ENCODE peak calls at places on chromosomes 7 and 10, in six cellular contexts. One of them, this sample, is unnamed.
A peak's percentile ranks its signal among the peaks of the same experiment; 100 is the strongest.

GRCh38 chr7:44587843-44588711 is 6.0 kb upstream of the TMED4 start:
- DNase-seq in foreskin keratinocyte: peak; percentile 60
- DNase-seq in Peyer's patch: peak; percentile 63
- DNase-seq in thyroid gland: peak; percentile 59
- DNase-seq in A549: peak; percentile 61
- DNase-seq in left ventricle myocardium inferior: no peak
- DNase-seq in this sample: peak; percentile 34

GRCh38 chr10:129942391-129942790 is 21.7 kb downstream of the EBF3 start:
- DNase-seq in foreskin keratinocyte: no peak
- DNase-seq in thyroid gland: no peak
- DNase-seq in A549: no peak
- DNase-seq in Peyer's patch: no peak
- DNase-seq in left ventricle myocardium inferior: peak; percentile 6
- DNase-seq in this sample: no peak

GRCh38 chr10:13630231-13630630 is 43.5 kb downstream of the PRPF18 start:
- DNase-seq in Peyer's patch: no peak
- DNase-seq in foreskin keratinocyte: no peak
- DNase-seq in A549: no peak
- DNase-seq in left ventricle myocardium inferior: no peak
- DNase-seq in thyroid gland: no peak
- DNase-seq in this sample: no peak

GRCh38 chr10:306007-306406 is 170.8 kb downstream of the ZMYND11 start:
- DNase-seq in foreskin keratinocyte: no peak
- DNase-seq in thyroid gland: no peak
- DNase-seq in A549: no peak
- DNase-seq in Peyer's patch: no peak
- DNase-seq in left ventricle myocardium inferior: no peak
- DNase-seq in this sample: no peak

GRCh38 chr10:14009315-14010082 is 321.2 kb downstream of the FRMD4A start:
- DNase-seq in Peyer's patch: peak; percentile 58
- DNase-seq in foreskin keratinocyte: no peak
- DNase-seq in thyroid gland: no peak
- DNase-seq in A549: no peak
- DNase-seq in left ventricle myocardium inferior: no peak
- DNase-seq in this sample: peak; percentile 27

GRCh38 chr7:116122972-116123595 is 87.3 kb upstream of the TES start:
- DNase-seq in A549: peak; percentile 66
- DNase-seq in left ventricle myocardium inferior: no peak
- DNase-seq in Peyer's patch: no peak
- DNase-seq in thyroid gland: peak; percentile 36
- DNase-seq in foreskin keratinocyte: no peak
- DNase-seq in this sample: no peak

GRCh38 chr7:76011437-76011836 is 17.0 kb upstream of the TMEM120A start:
- DNase-seq in left ventricle myocardium inferior: peak; percentile 76
- DNase-seq in thyroid gland: no peak
- DNase-seq in foreskin keratinocyte: no peak
- DNase-seq in Peyer's patch: no peak
- DNase-seq in A549: no peak
- DNase-seq in this sample: no peak

GRCh38 chr10:107728807-107729206 is 564.3 kb upstream of the SORCS1 start:
- DNase-seq in foreskin keratinocyte: no peak
- DNase-seq in A549: no peak
- DNase-seq in left ventricle myocardium inferior: no peak
- DNase-seq in thyroid gland: no peak
- DNase-seq in Peyer's patch: no peak
- DNase-seq in this sample: no peak

GRCh38 chr7:38840736-38841460 is 68.1 kb downstream of the VPS41 start:
- DNase-seq in A549: no peak
- DNase-seq in thyroid gland: no peak
- DNase-seq in Peyer's patch: no peak
- DNase-seq in left ventricle myocardium inferior: no peak
- DNase-seq in foreskin keratinocyte: peak; percentile 50
- DNase-seq in this sample: no peak

GRCh38 chr10:13924020-13924725 is 337.4 kb downstream of the PRPF18 start:
- DNase-seq in A549: no peak
- DNase-seq in foreskin keratinocyte: peak; percentile 72
- DNase-seq in thyroid gland: no peak
- DNase-seq in Peyer's patch: no peak
- DNase-seq in left ventricle myocardium inferior: no peak
- DNase-seq in this sample: no peak

GRCh38 chr7:80646088-80646961 is 7.9 kb downstream of the CD36 start:
- DNase-seq in A549: no peak
- DNase-seq in left ventricle myocardium inferior: no peak
- DNase-seq in Peyer's patch: no peak
- DNase-seq in thyroid gland: no peak
- DNase-seq in foreskin keratinocyte: no peak
- DNase-seq in this sample: no peak

GRCh38 chr10:5632430-5632829 is 34.0 kb downstream of the ASB13 start:
- DNase-seq in Peyer's patch: no peak
- DNase-seq in thyroid gland: peak; percentile 60
- DNase-seq in foreskin keratinocyte: peak; percentile 56
- DNase-seq in left ventricle myocardium inferior: no peak
- DNase-seq in A549: peak; percentile 65
- DNase-seq in this sample: no peak

GRCh38 chr7:94250984-94251383 is 143.7 kb upstream of the COL1A2 start:
- DNase-seq in left ventricle myocardium inferior: no peak
- DNase-seq in thyroid gland: peak; percentile 1
- DNase-seq in A549: no peak
- DNase-seq in Peyer's patch: no peak
- DNase-seq in foreskin keratinocyte: no peak
- DNase-seq in this sample: no peak

GRCh38 chr10:7666253-7667023 is at the start of gene ITIH5:
- DNase-seq in thyroid gland: peak; percentile 33
- DNase-seq in foreskin keratinocyte: no peak
- DNase-seq in Peyer's patch: no peak
- DNase-seq in A549: no peak
- DNase-seq in left ventricle myocardium inferior: peak; percentile 24
- DNase-seq in this sample: no peak

GRCh38 chr7:87600130-87601124 is at the start of gene ABCB1:
- DNase-seq in Peyer's patch: peak; percentile 67
- DNase-seq in left ventricle myocardium inferior: peak; percentile 33
- DNase-seq in foreskin keratinocyte: peak; percentile 41
- DNase-seq in A549: peak; percentile 9
- DNase-seq in thyroid gland: peak; percentile 41
- DNase-seq in this sample: peak; percentile 38

GRCh38 chr7:76280408-76280807 is 22.1 kb upstream of the HSPB1 start:
- DNase-seq in left ventricle myocardium inferior: no peak
- DNase-seq in thyroid gland: no peak
- DNase-seq in foreskin keratinocyte: no peak
- DNase-seq in Peyer's patch: no peak
- DNase-seq in A549: no peak
- DNase-seq in this sample: no peak

GRCh38 chr10:132865236-132865635 is 77.1 kb downstream of the CFAP46 start:
- DNase-seq in A549: no peak
- DNase-seq in left ventricle myocardium inferior: peak; percentile 7
- DNase-seq in thyroid gland: no peak
- DNase-seq in Peyer's patch: no peak
- DNase-seq in foreskin keratinocyte: no peak
- DNase-seq in this sample: no peak

GRCh38 chr7:80833289-80834104 is 85.4 kb downstream of the SEMA3C start:
- DNase-seq in left ventricle myocardium inferior: no peak
- DNase-seq in thyroid gland: no peak
- DNase-seq in Peyer's patch: no peak
- DNase-seq in foreskin keratinocyte: peak; percentile 79
- DNase-seq in A549: peak; percentile 35
- DNase-seq in this sample: no peak

GRCh38 chr10:14327535-14327934 is 3.2 kb downstream of the FRMD4A start:
- DNase-seq in thyroid gland: no peak
- DNase-seq in Peyer's patch: no peak
- DNase-seq in foreskin keratinocyte: no peak
- DNase-seq in left ventricle myocardium inferior: no peak
- DNase-seq in A549: no peak
- DNase-seq in this sample: no peak

GRCh38 chr7:132751282-132751647 is 175.0 kb upstream of the PLXNA4 start:
- DNase-seq in thyroid gland: no peak
- DNase-seq in Peyer's patch: no peak
- DNase-seq in left ventricle myocardium inferior: no peak
- DNase-seq in A549: no peak
- DNase-seq in foreskin keratinocyte: no peak
- DNase-seq in this sample: no peak

GRCh38 chr7:20194586-20194985 is 22.6 kb downstream of the MACC1 start:
- DNase-seq in A549: no peak
- DNase-seq in thyroid gland: no peak
- DNase-seq in left ventricle myocardium inferior: no peak
- DNase-seq in Peyer's patch: no peak
- DNase-seq in foreskin keratinocyte: no peak
- DNase-seq in this sample: no peak

GRCh38 chr7:154789404-154789803 is 213.5 kb downstream of the PAXIP1 start:
- DNase-seq in Peyer's patch: no peak
- DNase-seq in thyroid gland: peak; percentile 32
- DNase-seq in A549: peak; percentile 24
- DNase-seq in left ventricle myocardium inferior: no peak
- DNase-seq in foreskin keratinocyte: no peak
- DNase-seq in this sample: no peak

GRCh38 chr10:118308664-118309063 is 33.5 kb downstream of the FAM204A start:
- DNase-seq in left ventricle myocardium inferior: no peak
- DNase-seq in thyroid gland: no peak
- DNase-seq in Peyer's patch: no peak
- DNase-seq in foreskin keratinocyte: no peak
- DNase-seq in A549: no peak
- DNase-seq in this sample: no peak
- TF ChIP-seq CTCF in left ventricle myocardium inferior: no peak
- TF ChIP-seq CTCF in thyroid gland: no peak
- TF ChIP-seq CTCF in Peyer's patch: no peak
- TF ChIP-seq CTCF in foreskin keratinocyte: peak; percentile 12
- TF ChIP-seq CTCF in A549: no peak
- TF ChIP-seq CTCF in this sample: no peak

GRCh38 chr10:24213881-24214280 is 4.9 kb downstream of the KIAA1217 start:
- DNase-seq in foreskin keratinocyte: no peak
- DNase-seq in Peyer's patch: no peak
- DNase-seq in thyroid gland: peak; percentile 67
- DNase-seq in left ventricle myocardium inferior: no peak
- DNase-seq in A549: no peak
- DNase-seq in this sample: no peak

GRCh38 chr10:24214762-24215161 is 5.8 kb downstream of the KIAA1217 start:
- DNase-seq in left ventricle myocardium inferior: no peak
- DNase-seq in A549: no peak
- DNase-seq in foreskin keratinocyte: no peak
- DNase-seq in Peyer's patch: no peak
- DNase-seq in thyroid gland: peak; percentile 76
- DNase-seq in this sample: no peak

GRCh38 chr10:24219963-24220362 is 11.0 kb downstream of the KIAA1217 start:
- DNase-seq in Peyer's patch: no peak
- DNase-seq in foreskin keratinocyte: no peak
- DNase-seq in thyroid gland: no peak
- DNase-seq in left ventricle myocardium inferior: no peak
- DNase-seq in A549: no peak
- DNase-seq in this sample: no peak

GRCh38 chr10:24215193-24215592 is 6.3 kb downstream of the KIAA1217 start:
- DNase-seq in Peyer's patch: no peak
- DNase-seq in left ventricle myocardium inferior: no peak
- DNase-seq in A549: no peak
- DNase-seq in thyroid gland: peak; percentile 32
- DNase-seq in foreskin keratinocyte: peak; percentile 25
- DNase-seq in this sample: no peak

GRCh38 chr10:24215603-24216002 is 6.7 kb downstream of the KIAA1217 start:
- DNase-seq in thyroid gland: peak; percentile 9
- DNase-seq in foreskin keratinocyte: no peak
- DNase-seq in Peyer's patch: no peak
- DNase-seq in left ventricle myocardium inferior: no peak
- DNase-seq in A549: no peak
- DNase-seq in this sample: no peak
- H3K27ac ChIP-seq in thyroid gland: peak overlapping the region; percentile 94
- H3K27ac ChIP-seq in foreskin keratinocyte: no peak overlapping the region
- H3K27ac ChIP-seq in Peyer's patch: peak overlapping the region; percentile 45
- H3K27ac ChIP-seq in left ventricle myocardium inferior: peak overlapping the region; percentile 90
- H3K27ac ChIP-seq in A549: no peak overlapping the region
- H3K27ac ChIP-seq in this sample: no peak overlapping the region

DNA sequence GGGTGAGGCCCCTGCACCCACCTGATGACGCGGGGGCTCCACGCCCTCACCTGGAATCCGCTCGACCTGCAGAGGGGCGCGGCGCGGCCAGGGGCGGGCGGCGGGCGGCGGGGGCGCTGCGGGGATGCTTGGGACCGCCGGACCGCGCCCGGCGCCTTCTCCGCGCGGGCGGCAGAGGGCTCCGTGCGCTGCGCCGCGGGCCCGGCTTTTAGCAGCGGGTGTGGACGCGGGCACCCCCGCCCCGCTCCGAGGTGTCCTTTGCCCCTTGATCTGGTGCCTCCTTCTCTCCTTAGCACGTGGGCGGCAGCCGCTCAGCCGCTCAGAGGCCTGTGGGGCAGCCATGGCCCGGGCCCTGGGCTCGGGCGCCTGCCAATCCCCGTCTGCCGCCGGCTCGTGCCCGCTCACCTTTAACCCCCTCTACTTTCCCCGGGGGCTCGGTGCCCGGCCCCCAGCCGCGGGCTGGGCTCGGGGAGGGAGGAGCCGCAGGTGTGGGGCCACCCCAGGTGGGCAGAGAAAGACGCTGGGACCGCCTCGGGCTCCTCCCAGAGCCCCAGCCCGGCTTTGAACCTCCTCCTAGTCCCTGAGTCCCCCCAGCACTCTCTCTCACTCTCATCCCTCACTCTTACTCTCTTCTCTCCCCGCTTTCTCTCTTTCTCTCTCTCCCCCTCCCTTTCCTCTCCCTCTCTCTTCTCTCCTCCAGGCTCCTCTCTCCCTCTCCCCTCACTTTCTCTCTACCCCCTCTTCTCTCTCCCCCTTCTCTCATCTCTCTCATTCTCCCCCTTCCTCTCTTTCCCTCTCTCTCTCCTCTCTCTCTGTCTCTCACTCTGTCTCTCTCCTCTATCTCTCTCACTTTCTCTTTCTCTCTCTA is 19.7 kb upstream of the VPS37D start:
- DNase-seq in left ventricle myocardium inferior: no peak
- DNase-seq in A549: no peak
- DNase-seq in thyroid gland: peak; percentile 30
- DNase-seq in Peyer's patch: no peak
- DNase-seq in foreskin keratinocyte: no peak
- DNase-seq in this sample: no peak
- TF ChIP-seq CTCF in left ventricle myocardium inferior: peak; percentile 14
- TF ChIP-seq CTCF in A549: peak; percentile 50
- TF ChIP-seq CTCF in thyroid gland: peak; percentile 27
- TF ChIP-seq CTCF in Peyer's patch: peak; percentile 55
- TF ChIP-seq CTCF in foreskin keratinocyte: peak; percentile 40
- TF ChIP-seq CTCF in this sample: no peak

DNA sequence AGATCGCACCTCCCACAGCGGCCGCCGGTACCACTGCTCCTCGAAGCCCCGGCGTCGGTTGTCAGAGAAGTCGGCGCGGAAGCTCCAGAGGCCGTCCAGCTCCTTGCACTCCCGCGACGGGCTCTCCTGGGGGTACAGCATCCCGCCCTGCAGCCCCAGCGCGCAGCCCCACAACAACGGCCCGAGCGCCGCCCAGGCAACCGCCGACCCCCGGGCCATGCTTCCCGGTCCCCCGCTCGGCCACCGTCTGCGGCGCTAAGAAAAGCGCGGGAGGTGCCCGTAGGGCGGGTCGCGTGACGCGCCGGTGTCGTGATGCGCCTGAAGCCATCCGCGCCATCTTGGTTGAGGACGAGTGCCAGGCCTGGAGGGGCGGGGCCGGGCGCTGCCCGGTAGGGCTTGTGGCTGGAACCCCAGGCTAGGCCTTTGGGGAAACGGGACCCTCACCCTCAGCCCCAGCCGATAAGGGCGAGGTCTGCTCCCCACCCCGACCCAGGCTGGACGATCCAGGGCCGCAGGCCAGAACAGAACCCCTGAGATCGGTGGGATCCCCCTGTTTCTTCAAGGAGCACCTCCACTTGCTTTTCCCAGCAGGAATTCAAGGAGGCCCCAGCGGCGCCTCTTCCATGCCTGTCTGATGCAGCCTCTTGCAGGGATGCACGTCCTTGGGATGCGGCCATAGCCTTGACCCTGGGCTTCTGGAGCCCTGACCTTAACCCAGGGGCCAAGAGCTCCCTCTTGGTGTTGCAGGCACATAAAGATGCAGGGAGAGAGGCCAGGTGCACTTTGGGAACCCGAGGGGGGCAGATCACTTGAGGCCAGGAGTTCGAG is at the start of gene GUSB:
- DNase-seq in thyroid gland: peak; percentile 92
- DNase-seq in Peyer's patch: peak; percentile 89
- DNase-seq in A549: peak; percentile 94
- DNase-seq in left ventricle myocardium inferior: peak; percentile 93
- DNase-seq in foreskin keratinocyte: peak; percentile 73
- DNase-seq in this sample: peak; percentile 80
- H3K27ac ChIP-seq in thyroid gland: peak within 1 kb of the TSS; percentile 72
- H3K27ac ChIP-seq in Peyer's patch: peak within 1 kb of the TSS; percentile 76
- H3K27ac ChIP-seq in A549: peak within 1 kb of the TSS; percentile 92
- H3K27ac ChIP-seq in left ventricle myocardium inferior: peak within 1 kb of the TSS; percentile 91
- H3K27ac ChIP-seq in foreskin keratinocyte: peak within 1 kb of the TSS; percentile 82
- H3K27ac ChIP-seq in this sample: peak within 1 kb of the TSS; percentile 69

This sample was measured in CD8-positive, alpha-beta T cell.